ENCODE peak calls at places on chromosomes 5 and 9, in five cellular contexts. G, L, P, H and W are unnamed samples.

GRCh38 chr5:390571-391491 is 52.1 kb upstream of the EXOC3 start:
- DNase-seq in L (no peak), G (no peak), P (no peak), H (no peak), W (no peak)

GRCh38 chr9:37248651-37249163 is 128.3 kb downstream of the ZCCHC7 start:
- DNase-seq in G (no peak), H (no peak), L (no peak), P (no peak), W (no peak)

GRCh38 chr5:149471406-149472183 is 79.6 kb downstream of the CSNK1A1 start:
- DNase-seq in H (no peak), P (peak; percentile 34), G (no peak), L (no peak), W (no peak)

GRCh38 chr5:181199881-181200282 is 5.1 kb downstream of the TRIM7 start:
- DNase-seq in H (no peak), P (no peak), L (no peak), G (no peak), W (no peak)

GRCh38 chr5:154244476-154244875 is 53.9 kb downstream of the GALNT10 start:
- DNase-seq in P (no peak), H (no peak), G (no peak), L (no peak), W (no peak)

GRCh38 chr5:74341221-74341620 is 299.3 kb downstream of the ENC1 start:
- DNase-seq in G (no peak), P (peak; percentile 90), H (no peak), L (no peak), W (no peak)

GRCh38 chr5:111953351-111954127 is 196.5 kb upstream of the NREP start:
- DNase-seq in L (no peak), P (peak; percentile 90), G (no peak), H (no peak), W (no peak)

GRCh38 chr5:84381501-84382362 is 2.9 kb downstream of the EDIL3 start:
- DNase-seq in P (peak; percentile 47), H (no peak), L (no peak), G (no peak), W (no peak)

GRCh38 chr9:111601237-111602018 is 2.0 kb upstream of the PTGR1 start:
- DNase-seq in P (peak; percentile 50), H (no peak), L (no peak), G (no peak), W (no peak)

GRCh38 chr5:89546658-89547057 is 663.7 kb upstream of the MEF2C start:
- DNase-seq in G (no peak), P (no peak), L (no peak), H (no peak), W (no peak)

GRCh38 chr5:61055434-61056006 is 106.7 kb downstream of the SMIM15 start:
- DNase-seq in L (no peak), G (no peak), H (no peak), P (peak; percentile 63), W (no peak)

GRCh38 chr9:115117999-115118470 is at the start of gene TNC:
- DNase-seq in L (no peak), P (peak; percentile 94), H (no peak), G (peak; percentile 38), W (no peak)

GRCh38 chr9:27703591-27703990 is 130.3 kb upstream of the C9orf72 start:
- DNase-seq in L (no peak), P (no peak), H (no peak), G (no peak), W (no peak)

GRCh38 chr9:15293727-15294405 is 13.2 kb downstream of the TTC39B start:
- DNase-seq in G (no peak), H (no peak), P (no peak), L (no peak), W (no peak)

GRCh38 chr5:43773032-43773830 is 170.3 kb downstream of the NNT start:
- DNase-seq in H (no peak), G (no peak), P (peak; percentile 75), L (no peak), W (no peak)

GRCh38 chr9:82421498-82421897 is 432.9 kb downstream of the SPATA31D1 start:
- DNase-seq in H (no peak), L (no peak), G (no peak), P (no peak), W (no peak)

GRCh38 chr5:127746756-127747155 is 43.6 kb downstream of the CCDC192 start:
- DNase-seq in G (no peak), P (peak; percentile 43), L (no peak), H (no peak), W (no peak)

GRCh38 chr5:135615581-135616260 is 36.9 kb upstream of the CXCL14 start:
- DNase-seq in H (no peak), L (no peak), P (no peak), G (no peak), W (no peak)

GRCh38 chr9:127182901-127183746 is 60.7 kb upstream of the ANGPTL2 start:
- DNase-seq in L (peak; percentile 26), P (no peak), G (no peak), H (no peak), W (no peak)

GRCh38 chr5:43729846-43730478 is 127.0 kb downstream of the NNT start:
- DNase-seq in P (peak; percentile 24), G (no peak), L (no peak), H (no peak), W (no peak)

GRCh38 chr5:35129276-35129675 is 81.5 kb upstream of the AGXT2 start:
- DNase-seq in P (peak; percentile 99), L (no peak), H (no peak), G (no peak), W (no peak)

GRCh38 chr5:85648495-85648894 is 969.2 kb upstream of the COX7C start:
- DNase-seq in L (no peak), P (peak; percentile 63), H (no peak), G (no peak), W (no peak)

GRCh38 chr5:621341-621761 is 9.2 kb downstream of the CEP72 start:
- DNase-seq in G (no peak), H (no peak), L (no peak), P (no peak), W (no peak)

GRCh38 chr9:7285199-7285598 is 514.4 kb downstream of the DMAC1 start:
- DNase-seq in H (no peak), L (no peak), G (no peak), P (no peak), W (no peak)

GRCh38 chr9:133649194-133649593 is 13.0 kb downstream of the DBH start:
- DNase-seq in P (no peak), G (no peak), L (no peak), H (no peak), W (no peak)

GRCh38 chr5:6633469-6634326 is 458 bp downstream of the SRD5A1 start:
- DNase-seq in L (no peak), H (no peak), G (peak; percentile 52), P (peak; percentile 38), W (peak; percentile 6)

GRCh38 chr9:70060883-70061507 is 17.3 kb downstream of the MAMDC2 start:
- DNase-seq in P (no peak), H (no peak), L (no peak), G (no peak), W (no peak)

GRCh38 chr5:74673011-74673790 is 11.8 kb upstream of the HEXB start:
- DNase-seq in H (no peak), L (no peak), G (no peak), P (peak; percentile 50), W (no peak)

GRCh38 chr9:34628656-34629491 is at the start of gene ARID3C:
- DNase-seq in G (peak; percentile 53), L (no peak), P (peak; percentile 17), H (no peak), W (no peak)

GRCh38 chr5:159515909-159516415 is 185.7 kb upstream of the IL12B start:
- DNase-seq in H (peak; percentile 44), G (peak; percentile 81), P (peak; percentile 74), L (peak; percentile 58), W (peak; percentile 13)

GRCh38 chr9:108282872-108283271 is 572.9 kb downstream of the ACTL7B start:
- DNase-seq in P (no peak), H (no peak), L (no peak), G (no peak), W (no peak)

GRCh38 chr9:27529316-27530278 is at the start of gene MOB3B:
- DNase-seq in L (peak; percentile 71), P (peak; percentile 68), G (peak; percentile 92), H (peak; percentile 75), W (peak; percentile 64)

GRCh38 chr5:151020304-151021031 is at the start of gene GPX3:
- DNase-seq in H (peak; percentile 48), L (peak; percentile 90), G (peak; percentile 89), P (peak; percentile 80), W (no peak)

GRCh38 chr5:27311544-27311943 is 273.2 kb upstream of the CDH9 start:
- DNase-seq in L (no peak), H (no peak), P (peak; percentile 26), G (no peak), W (no peak)

GRCh38 chr9:15373881-15374280 is 48.8 kb upstream of the SNAPC3 start:
- DNase-seq in H (no peak), G (no peak), L (no peak), P (peak; percentile 5), W (no peak)

GRCh38 chr9:87333802-87334201 is 163.9 kb upstream of the DAPK1 start:
- DNase-seq in G (no peak), H (no peak), P (no peak), L (no peak), W (no peak)